ENCODE peak calls at places on chromosomes 5 and 9, in six cellular contexts. I is esophagus squamous epithelium, E is cardiac muscle cell, P is adrenal gland, J is tibial artery, R is osteoblast. G is an unnamed sample.

GRCh38 chr5:6457592-6457991 is 8.9 kb downstream of the UBE2QL1 start:
- DNase-seq in P (peak; percentile 24), R (no peak), I (no peak), E (no peak), J (no peak), G (no peak)

GRCh38 chr9:99606955-99607354 is 214.7 kb upstream of the NR4A3 start:
- DNase-seq in R (no peak), P (no peak), I (no peak), J (no peak), E (no peak), G (no peak)

GRCh38 chr9:125439434-125440272 is 178.0 kb downstream of the GAPVD1 start:
- DNase-seq in R (peak; percentile 50), E (no peak), I (no peak), P (no peak), J (peak; percentile 40), G (no peak)

GRCh38 chr5:165328856-165329255 is 1823.4 kb downstream of the MAT2B start:
- DNase-seq in J (no peak), I (no peak), E (no peak), P (no peak), R (no peak), G (no peak)

GRCh38 chr9:93026640-93027039 is 31.9 kb upstream of the SUSD3 start:
- DNase-seq in R (peak; percentile 62), P (no peak), I (no peak), E (no peak), J (no peak), G (no peak)

GRCh38 chr5:59064256-59064655 is 481.4 kb downstream of the RAB3C start:
- DNase-seq in P (no peak), R (no peak), I (no peak), E (no peak), J (no peak), G (no peak)

GRCh38 chr5:124647393-124647792 is 99.0 kb downstream of the ZNF608 start:
- DNase-seq in I (no peak), R (no peak), P (no peak), J (no peak), E (no peak), G (no peak)

GRCh38 chr9:101083451-101083850 is 54.9 kb downstream of the PLPPR1 start:
- DNase-seq in J (no peak), P (no peak), R (no peak), I (no peak), E (no peak), G (no peak)

GRCh38 chr9:92180669-92181181 is 65.5 kb upstream of the SPTLC1 start:
- DNase-seq in P (peak; percentile 85), R (peak; percentile 99), J (no peak), E (no peak), I (no peak), G (no peak)

GRCh38 chr5:172163346-172163745 is 24.7 kb downstream of the STK10 start:
- DNase-seq in E (peak; percentile 13), I (no peak), R (peak; percentile 69), J (no peak), P (peak; percentile 84), G (no peak)

GRCh38 chr9:71911908-71912325 is 478 bp downstream of the C9orf85 start:
- DNase-seq in J (no peak), E (no peak), P (no peak), R (peak; percentile 62), I (no peak), G (no peak)

GRCh38 chr9:129225815-129226214 is 47.8 kb upstream of the IER5L start:
- DNase-seq in E (peak; percentile 87), R (peak; percentile 93), P (peak; percentile 71), I (no peak), J (peak; percentile 74), G (peak; percentile 12)

GRCh38 chr5:159427180-159428012 is 97.1 kb upstream of the IL12B start:
- DNase-seq in E (no peak), R (no peak), P (no peak), I (no peak), J (no peak), G (no peak)

GRCh38 chr5:119361723-119362122 is 5.9 kb downstream of the TNFAIP8 start:
- DNase-seq in R (no peak), E (no peak), J (no peak), I (no peak), P (no peak), G (no peak)

GRCh38 chr5:119360905-119361605 is 5.2 kb downstream of the TNFAIP8 start:
- DNase-seq in E (no peak), R (peak; percentile 77), J (no peak), P (no peak), I (no peak), G (no peak)

GRCh38 chr5:119363271-119363670 is 7.5 kb downstream of the TNFAIP8 start:
- DNase-seq in I (no peak), P (no peak), J (no peak), R (no peak), E (no peak), G (no peak)

GRCh38 chr5:119363936-119364335 is 8.1 kb downstream of the TNFAIP8 start:
- DNase-seq in J (no peak), E (no peak), I (no peak), P (no peak), R (no peak), G (no peak)

GRCh38 chr5:119362714-119363113 is 6.9 kb downstream of the TNFAIP8 start:
- DNase-seq in R (no peak), P (no peak), I (no peak), J (no peak), E (no peak), G (no peak)
- H3K4me3 ChIP-seq in R (no peak overlapping the region), P (no peak overlapping the region), I (no peak overlapping the region), J (no peak overlapping the region), E (no peak overlapping the region), G (no peak overlapping the region)

GRCh38 chr5:3303777-3304176 is 291.9 kb upstream of the IRX1 start:
- DNase-seq in J (no peak), I (no peak), E (no peak), R (no peak), P (no peak), G (no peak)
- H3K9me3 ChIP-seq in J (no peaks in the 10 kb centered on the region), I (no peaks in the 10 kb centered on the region), E (no peaks in the 10 kb centered on the region), R (peaks cover 3% of the 10 kb centered on the region), P (no peaks in the 10 kb centered on the region), G (no peaks in the 10 kb centered on the region)

GRCh38 chr9:686381-686813 is 155.1 kb upstream of the DMRT1 start:
- DNase-seq in J (peak; percentile 76), P (no peak), R (no peak), E (no peak), I (no peak), G (no peak)
- H3K4me3 ChIP-seq in J (peak overlapping the region; percentile 51), P (no peak overlapping the region), R (peak overlapping the region; percentile 21), E (no peak overlapping the region), I (peak overlapping the region; percentile 31), G (no peak overlapping the region)

GRCh38 chr9:111399772-111400563 is 69.9 kb upstream of the OR2K2 start:
- DNase-seq in P (no peak), R (peak; percentile 47), J (no peak), I (no peak), E (no peak), G (no peak)

GRCh38 chr9:111399211-111399739 is 69.3 kb upstream of the OR2K2 start:
- DNase-seq in I (no peak), P (no peak), R (no peak), E (no peak), J (no peak), G (no peak)

GRCh38 chr9:111405701-111406100 is 75.7 kb upstream of the OR2K2 start:
- DNase-seq in I (no peak), P (no peak), J (no peak), E (no peak), R (no peak), G (no peak)

DNA sequence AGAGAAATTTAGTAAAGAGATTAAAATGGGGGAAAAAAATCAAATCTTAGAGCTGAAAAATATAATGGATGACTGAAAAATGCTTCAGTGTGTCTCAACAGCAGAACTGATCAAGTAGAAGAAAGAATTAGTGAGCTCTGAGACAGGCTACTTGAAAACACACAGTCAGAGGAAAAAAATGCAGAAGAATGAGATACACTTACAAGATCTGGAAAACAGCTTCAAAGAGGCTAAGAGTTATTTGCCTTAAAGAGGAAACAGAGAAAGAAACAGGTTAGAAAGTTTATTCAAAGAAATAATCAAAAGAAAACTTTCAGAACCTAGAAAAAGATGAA is 70.5 kb upstream of the OR2K2 start:
- DNase-seq in E (no peak), P (no peak), J (no peak), I (no peak), R (no peak), G (no peak)
- H3K9me3 ChIP-seq in E (no peaks in the 10 kb centered on the region), P (no peaks in the 10 kb centered on the region), J (no peaks in the 10 kb centered on the region), I (peaks cover 26% of the 10 kb centered on the region), R (peaks cover 9% of the 10 kb centered on the region), G (peaks cover 9% of the 10 kb centered on the region)

GRCh38 chr5:12284604-12285003 is 380.4 kb upstream of the CTNND2 start:
- DNase-seq in J (no peak), E (no peak), R (no peak), I (no peak), P (no peak), G (no peak)
- H3K4me3 ChIP-seq in J (no peak overlapping the region), E (no peak overlapping the region), R (no peak overlapping the region), I (no peak overlapping the region), P (no peak overlapping the region), G (no peak overlapping the region)

DNA sequence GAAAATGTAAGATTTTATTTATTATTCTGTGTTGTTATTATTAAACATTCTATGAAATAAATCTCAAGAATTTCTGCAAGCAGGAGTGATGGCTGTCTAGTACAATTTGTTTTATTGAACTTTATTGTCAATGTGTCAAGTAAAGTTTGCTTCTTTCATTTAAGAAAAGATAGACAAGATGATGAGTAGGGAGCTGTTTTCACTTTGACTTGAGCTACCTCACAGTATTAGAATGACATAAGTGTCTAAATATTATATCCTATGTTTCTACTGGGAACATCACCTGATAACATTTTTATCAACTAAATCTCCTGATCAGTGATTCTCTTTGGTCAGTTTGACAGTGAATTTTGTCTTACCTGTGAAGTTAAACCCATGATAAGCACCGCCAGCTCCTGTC is 12.7 kb upstream of the EDIL3 start:
- DNase-seq in P (no peak), I (no peak), R (no peak), J (no peak), E (no peak), G (no peak)
- H3K9me3 ChIP-seq in P (no peaks in the 10 kb centered on the region), I (no peaks in the 10 kb centered on the region), R (no peaks in the 10 kb centered on the region), J (no peaks in the 10 kb centered on the region), E (no peaks in the 10 kb centered on the region), G (no peaks in the 10 kb centered on the region)

GRCh38 chr9:131273791-131274673 is 2.3 kb downstream of the FAM78A start:
- DNase-seq in I (no peak), E (no peak), P (no peak), R (peak; percentile 60), J (no peak), G (no peak)

GRCh38 chr9:131270171-131271015 is 5.9 kb downstream of the FAM78A start:
- DNase-seq in J (peak; percentile 81), I (no peak), P (peak; percentile 83), R (peak; percentile 73), E (no peak), G (peak; percentile 43)

GRCh38 chr9:131272212-131272611 is 4.1 kb downstream of the FAM78A start:
- DNase-seq in R (peak; percentile 78), J (no peak), E (no peak), P (no peak), I (no peak), G (no peak)

GRCh38 chr9:131273146-131273545 is 3.2 kb downstream of the FAM78A start:
- DNase-seq in P (no peak), J (no peak), R (peak; percentile 86), I (no peak), E (no peak), G (no peak)

DNA sequence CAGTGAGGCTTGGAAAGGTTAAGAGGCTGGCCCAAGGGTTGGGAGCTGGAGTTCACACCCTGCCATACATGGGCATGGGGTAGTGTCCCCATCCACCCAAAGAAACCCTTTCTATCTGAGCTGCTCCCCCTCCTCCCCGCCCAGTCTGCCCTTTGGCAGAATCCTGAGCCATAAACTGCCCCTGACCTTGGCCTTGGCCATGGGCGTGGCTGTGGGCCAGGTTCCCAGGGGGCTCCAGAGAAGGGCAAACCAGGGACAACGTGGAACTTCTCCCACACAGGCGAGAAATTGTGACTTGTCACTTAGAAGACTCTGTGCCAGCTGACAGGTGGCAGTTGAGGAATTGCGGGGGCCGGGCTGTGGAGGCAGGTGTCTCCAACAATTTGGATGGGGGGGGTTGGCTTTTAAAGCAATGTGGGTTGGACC is 4.8 kb downstream of the FAM78A start:
- DNase-seq in E (no peak), P (no peak), J (no peak), I (no peak), R (peak; percentile 61), G (no peak)
- H3K4me3 ChIP-seq in E (no peak overlapping the region), P (no peak overlapping the region), J (no peak overlapping the region), I (no peak overlapping the region), R (no peak overlapping the region), G (peak overlapping the region; percentile 76)